ENCODE peak calls at places on chromosome 13, in six cellular contexts. R is hippocampal formation; P is H9; M is CD4-positive, alpha-beta memory T cell; L is activated naive CD8-positive, alpha-beta T cell treated with anti-CD3 and anti-CD28 coated beads, Interleukin-2, amount 50 U/mL, for 24 hours; F is psoas muscle. T is an unnamed sample.

GRCh38 chr13:59710416-59710815 is 453.3 kb downstream of the DIAPH3 start:
- DNase-seq in R (no peak), P (no peak), M (no peak), L (no peak), F (no peak), T (no peak)

GRCh38 chr13:30256713-30257432 is 50.5 kb downstream of the KATNAL1 start:
- DNase-seq in R (no peak), P (no peak), M (no peak), L (no peak), F (no peak), T (no peak)

GRCh38 chr13:36778083-36778671 is 40.8 kb upstream of the RFXAP start:
- DNase-seq in R (no peak), P (peak), M (no peak), L (no peak), F (no peak), T (no peak)

GRCh38 chr13:35791191-35791902 is 314.9 kb upstream of the MAB21L1 start:
- DNase-seq in R (no peak), P (no peak), M (no peak), L (no peak), F (no peak), T (no peak)

GRCh38 chr13:30071890-30072817 is 221.7 kb upstream of the UBL3 start:
- DNase-seq in R (no peak), P (no peak), M (no peak), L (no peak), F (no peak), T (no peak)

GRCh38 chr13:98022210-98022609 is 68.7 kb downstream of the IPO5 start:
- DNase-seq in R (peak), P (no peak), M (no peak), L (no peak), F (no peak), T (peak)

GRCh38 chr13:114002771-114003321 is 29.0 kb upstream of the C13orf46 start:
- DNase-seq in R (no peak), P (no peak), M (no peak), L (no peak), F (peak), T (no peak)

GRCh38 chr13:110448230-110448629 is 113.3 kb downstream of the RAB20 start:
- DNase-seq in R (no peak), P (no peak), M (no peak), L (no peak), F (no peak), T (no peak)

GRCh38 chr13:60165391-60166099 is 1.8 kb upstream of the DIAPH3 start:
- DNase-seq in R (no peak), P (no peak), M (no peak), L (no peak), F (no peak), T (no peak)

GRCh38 chr13:35747594-35747993 is 271.1 kb upstream of the MAB21L1 start:
- DNase-seq in R (no peak), P (no peak), M (no peak), L (no peak), F (no peak), T (no peak)

GRCh38 chr13:111027481-111028439 is 87.3 kb upstream of the ARHGEF7 start:
- DNase-seq in R (no peak), P (no peak), M (no peak), L (no peak), F (no peak), T (no peak)

GRCh38 chr13:51259359-51259645 is 37.1 kb downstream of the FAM124A start:
- DNase-seq in R (no peak), P (no peak), M (no peak), L (no peak), F (no peak), T (no peak)

GRCh38 chr13:35475131-35475959 is 1.1 kb downstream of the MAB21L1 start:
- DNase-seq in R (no peak), P (peak), M (no peak), L (no peak), F (peak), T (peak)

GRCh38 chr13:45456196-45456972 is 8.4 kb upstream of the COG3 start:
- DNase-seq in R (no peak), P (no peak), M (no peak), L (no peak), F (no peak), T (no peak)

GRCh38 chr13:83184819-83185218 is 697.5 kb downstream of the SLITRK1 start:
- DNase-seq in R (no peak), P (no peak), M (no peak), L (no peak), F (no peak), T (no peak)

T was measured in substantia nigra.